ENCODE peak calls at places on chromosomes 4 and X, in seven cellular contexts. I is fibroblast of lung, Q is vagina, U is stomach, K is suprapubic skin, C is left ventricle myocardium inferior, N is DND-41. M is an unnamed sample.

GRCh38 chrX:19556202-19556601 is 40.9 kb upstream of the MAP3K15 start:
- DNase-seq in I (no peak), Q (no peak), U (no peak), K (no peak), C (no peak), N (no peak), M (no peak)

GRCh38 chrX:37967714-37968113 is 38.6 kb upstream of the SYTL5 start:
- DNase-seq in I (no peak), Q (no peak), U (no peak), K (no peak), C (no peak), N (no peak), M (no peak)

GRCh38 chrX:19225906-19226305 is 103.6 kb upstream of the ADGRG2 start:
- DNase-seq in I (peak), Q (no peak), U (no peak), K (no peak), C (no peak), N (no peak), M (no peak)

GRCh38 chr4:107255596-107255995 is 219.5 kb upstream of the DKK2 start:
- DNase-seq in I (no peak), Q (no peak), U (no peak), K (no peak), C (no peak), N (no peak), M (no peak)

GRCh38 chrX:115372026-115372610 is 82.6 kb downstream of the LUZP4 start:
- DNase-seq in I (peak), Q (no peak), U (no peak), K (no peak), C (no peak), N (no peak), M (no peak)

GRCh38 chr4:3335385-3335784 is 42.6 kb downstream of the RGS12 start:
- DNase-seq in I (no peak), Q (peak), U (no peak), K (no peak), C (no peak), N (no peak), M (no peak)

GRCh38 chr4:113468165-113469022 is 293.1 kb downstream of the CAMK2D start:
- DNase-seq in I (peak), Q (peak), U (peak), K (no peak), C (peak), N (no peak), M (no peak)

GRCh38 chr4:6938237-6938636 is 28.6 kb downstream of the TBC1D14 start:
- DNase-seq in I (no peak), Q (no peak), U (no peak), K (no peak), C (peak), N (no peak), M (no peak)

GRCh38 chr4:107826427-107826980 is 1.8 kb downstream of the SGMS2 start:
- DNase-seq in I (no peak), Q (no peak), U (no peak), K (no peak), C (no peak), N (no peak), M (no peak)

GRCh38 chr4:37675587-37676290 is 10.4 kb downstream of the RELL1 start:
- DNase-seq in I (no peak), Q (no peak), U (peak), K (no peak), C (no peak), N (peak), M (no peak)

GRCh38 chr4:25760518-25761157 is 102.2 kb downstream of the SEL1L3 start:
- DNase-seq in I (peak), Q (no peak), U (no peak), K (no peak), C (no peak), N (no peak), M (no peak)

GRCh38 chr4:168076989-168077725 is 15.2 kb upstream of the ANXA10 start:
- DNase-seq in I (peak), Q (no peak), U (peak), K (no peak), C (no peak), N (peak), M (peak)

GRCh38 chrX:20309796-20310195 is 43.1 kb upstream of the RPS6KA3 start:
- DNase-seq in I (peak), Q (no peak), U (no peak), K (no peak), C (no peak), N (no peak), M (no peak)

GRCh38 chr4:73396993-73397972 is 6.8 kb upstream of the ALB start:
- DNase-seq in I (no peak), Q (no peak), U (no peak), K (no peak), C (no peak), N (no peak), M (no peak)
- H3K27ac ChIP-seq in I (no peak), Q (no peak), U (no peak), K (no peak), C (no peak), N (no peak), M (no peak)

GRCh38 chrX:134749651-134750450 is 91.6 kb upstream of the PLAC1 start:
- DNase-seq in I (peak), Q (no peak), U (no peak), K (no peak), C (no peak), N (no peak), M (no peak)
- H3K27ac ChIP-seq in I (no peak), Q (no peak), U (no peak), K (no peak), C (no peak), N (no peak), M (no peak)

GRCh38 chr4:48360966-48361470 is 19.7 kb downstream of the SLAIN2 start:
- DNase-seq in I (peak), Q (no peak), U (no peak), K (no peak), C (no peak), N (no peak), M (no peak)
- H3K27ac ChIP-seq in I (peak), Q (no peak), U (no peak), K (no peak), C (no peak), N (no peak), M (no peak)

GRCh38 chrX:153818571-153819397 is 11.6 kb downstream of the PDZD4 start:
- DNase-seq in I (no peak), Q (no peak), U (peak), K (no peak), C (peak), N (peak), M (no peak)
- H3K27ac ChIP-seq in I (no peak), Q (peak), U (no peak), K (no peak), C (peak), N (no peak), M (no peak)